ENCODE peak calls at places on chromosomes 3 and 15, in four cellular contexts. V is COR-L47; Y is activated naive CD4-positive, alpha-beta T cell; J is tibial nerve. S is an unnamed sample.

GRCh38 chr3:133828576-133829309 is 23.1 kb downstream of the SRPRB start:
- DNase-seq in V (no peak), Y (no peak), J (no peak), S (no peak)

GRCh38 chr3:80439490-80439889 is 671.7 kb upstream of the ROBO1 start:
- DNase-seq in V (no peak), Y (no peak), J (no peak), S (no peak)

GRCh38 chr3:173750095-173750494 is 352.6 kb downstream of the NLGN1 start:
- DNase-seq in V (no peak), Y (no peak), J (no peak), S (no peak)

GRCh38 chr3:68972358-68972979 is 40.1 kb upstream of the TAFA4 start:
- DNase-seq in V (peak), Y (no peak), J (peak), S (peak)

GRCh38 chr15:68205558-68205944 is 419 bp upstream of the CALML4 start:
- DNase-seq in V (no peak), Y (no peak), J (no peak), S (no peak)

GRCh38 chr15:60392986-60393811 is 4.6 kb downstream of the ANXA2 start:
- DNase-seq in V (peak), Y (no peak), J (peak), S (peak)

GRCh38 chr3:156742401-156742800 is 68.0 kb downstream of the TIPARP start:
- DNase-seq in V (no peak), Y (no peak), J (no peak), S (no peak)

GRCh38 chr3:176354843-176355242 is 842.4 kb downstream of the TBL1XR1 start:
- DNase-seq in V (no peak), Y (no peak), J (no peak), S (no peak)

GRCh38 chr3:57446318-57446841 is 97.8 kb downstream of the DNAH12 start:
- DNase-seq in V (no peak), Y (no peak), J (no peak), S (no peak)

GRCh38 chr3:127580327-127581060 is 10.0 kb downstream of the TPRA1 start:
- DNase-seq in V (no peak), Y (no peak), J (no peak), S (no peak)

GRCh38 chr3:76063019-76063418 is 277.7 kb upstream of the ZNF717 start:
- DNase-seq in V (no peak), Y (no peak), J (no peak), S (peak)

GRCh38 chr3:23696842-23697241 is 108.9 kb upstream of the UBE2E1 start:
- DNase-seq in V (no peak), Y (no peak), J (no peak), S (no peak)

GRCh38 chr3:171142985-171143384 is 116.5 kb upstream of the SLC2A2 start:
- DNase-seq in V (peak), Y (no peak), J (no peak), S (no peak)

GRCh38 chr3:188387921-188388320 is 234.0 kb downstream of the LPP start:
- DNase-seq in V (no peak), Y (no peak), J (no peak), S (no peak)

GRCh38 chr15:58852347-58852746 is 81.1 kb downstream of the SLTM start:
- DNase-seq in V (no peak), Y (no peak), J (no peak), S (no peak)

GRCh38 chr3:10198761-10199688 is 34.3 kb downstream of the IRAK2 start:
- DNase-seq in V (no peak), Y (no peak), J (no peak), S (no peak)

GRCh38 chr3:182940266-182940808 is 40.0 kb downstream of the DCUN1D1 start:
- DNase-seq in V (no peak), Y (no peak), J (no peak), S (no peak)

GRCh38 chr15:62306851-62307504 is 141.9 kb upstream of the C2CD4B start:
- DNase-seq in V (peak), Y (no peak), J (peak), S (peak)

GRCh38 chr15:40046721-40047412 is 7.9 kb upstream of the SRP14 start:
- DNase-seq in V (no peak), Y (no peak), J (no peak), S (no peak)

GRCh38 chr15:47185222-47185800 is 532.0 kb upstream of the SEMA6D start:
- DNase-seq in V (peak), Y (no peak), J (no peak), S (no peak)

GRCh38 chr3:135218304-135218703 is 423.2 kb downstream of the EPHB1 start:
- DNase-seq in V (no peak), Y (no peak), J (no peak), S (no peak)

GRCh38 chr3:182198345-182198744 is 486.6 kb downstream of the SOX2 start:
- DNase-seq in V (no peak), Y (no peak), J (no peak), S (no peak)

GRCh38 chr15:90165659-90166489 is 35.3 kb upstream of the SEMA4B start:
- DNase-seq in V (peak), Y (no peak), J (no peak), S (peak)

GRCh38 chr3:162034368-162034767 is 537.8 kb downstream of the OTOL1 start:
- DNase-seq in V (no peak), Y (no peak), J (no peak), S (no peak)

GRCh38 chr3:180036092-180036677 is 552 bp downstream of the PEX5L start:
- DNase-seq in V (no peak), Y (no peak), J (no peak), S (no peak)

GRCh38 chr3:11371758-11372157 is 99.6 kb downstream of the ATG7 start:
- DNase-seq in V (peak), Y (no peak), J (no peak), S (no peak)

GRCh38 chr3:173257797-173258196 is 116.8 kb upstream of the SPATA16 start:
- DNase-seq in V (no peak), Y (no peak), J (no peak), S (no peak)

GRCh38 chr3:39126532-39127071 is 19.1 kb downstream of the TTC21A start:
- DNase-seq in V (no peak), Y (no peak), J (peak), S (peak)

GRCh38 chr3:194340757-194341400 is 10.2 kb downstream of the CPN2 start:
- DNase-seq in V (no peak), Y (no peak), J (no peak), S (no peak)

GRCh38 chr15:90142216-90143175 is 40.2 kb upstream of the IDH2 start:
- DNase-seq in V (no peak), Y (no peak), J (no peak), S (no peak)

GRCh38 chr3:88005066-88005465 is 53.7 kb downstream of the CGGBP1 start:
- DNase-seq in V (peak), Y (no peak), J (no peak), S (peak)

GRCh38 chr3:149055575-149055974 is 30.8 kb downstream of the HLTF start:
- DNase-seq in V (no peak), Y (no peak), J (no peak), S (no peak)

GRCh38 chr15:86942285-86942684 is 862.6 kb downstream of the AGBL1 start:
- DNase-seq in V (no peak), Y (no peak), J (no peak), S (no peak)